ENCODE peak calls at places on chromosomes 16 and 17, in nine cellular contexts. V, H, W, S, Z, K, I, A and G are unnamed samples.

GRCh38 chr16:1559446-1559975 is 26.0 kb downstream of the TMEM204 start:
- DNase-seq in I (no peak), V (no peak), A (no peak), W (no peak), Z (no peak), H (peak; percentile 68), S (no peak), K (no peak), G (no peak)

GRCh38 chr16:4944333-4945281 is 7.7 kb upstream of the PPL start:
- DNase-seq in H (no peak), S (peak; percentile 96), A (peak; percentile 72), I (no peak), K (peak; percentile 98), Z (peak; percentile 54), W (no peak), V (peak; percentile 93), G (no peak)

GRCh38 chr16:4748682-4749411 is 14.5 kb downstream of the DNAAF8 start:
- DNase-seq in I (no peak), A (no peak), V (no peak), H (no peak), W (no peak), S (no peak), Z (no peak), K (no peak), G (no peak)

GRCh38 chr17:77827039-77827438 is 131.5 kb upstream of the TNRC6C start:
- DNase-seq in S (no peak), H (no peak), W (no peak), A (peak; percentile 39), K (no peak), Z (no peak), V (no peak), I (no peak), G (no peak)

GRCh38 chr17:63841350-63842172 is 924 bp downstream of the SMARCD2 start:
- DNase-seq in S (peak; percentile 35), K (peak; percentile 93), A (peak; percentile 54), W (no peak), I (no peak), H (no peak), Z (peak; percentile 71), V (peak; percentile 83), G (no peak)

GRCh38 chr17:5758651-5759050 is 174.3 kb upstream of the NLRP1 start:
- DNase-seq in V (no peak), K (no peak), Z (no peak), I (no peak), S (no peak), H (no peak), W (no peak), A (no peak), G (no peak)

GRCh38 chr17:51372345-51373004 is 112.1 kb downstream of the UTP18 start:
- DNase-seq in K (peak; percentile 5), I (peak; percentile 82), S (peak; percentile 19), W (no peak), Z (peak; percentile 47), A (peak; percentile 71), V (peak; percentile 32), H (peak; percentile 18), G (peak; percentile 93)

GRCh38 chr16:54245788-54246453 is 40.7 kb downstream of the IRX3 start:
- DNase-seq in I (no peak), K (no peak), Z (no peak), S (no peak), W (no peak), H (no peak), A (no peak), V (no peak), G (no peak)

GRCh38 chr16:59611556-59611955 is 877.4 kb upstream of the GOT2 start:
- DNase-seq in A (no peak), K (no peak), S (no peak), W (no peak), Z (no peak), I (no peak), H (no peak), V (no peak), G (no peak)